ENCODE peak calls at places on chromosomes 12 and 14, in seven cellular contexts. H, N, E, U, D, J and L are unnamed samples.

GRCh38 chr12:132427999-132428871 is 61.7 kb upstream of the FBRSL1 start:
- DNase-seq in H (no peak), N (no peak), E (no peak), U (no peak), D (no peak), J (no peak), L (no peak)

GRCh38 chr14:37114039-37114438 is 58.4 kb downstream of the SLC25A21 start:
- DNase-seq in H (no peak), N (no peak), E (no peak), U (no peak), D (no peak), J (no peak), L (no peak)

GRCh38 chr12:57476162-57476992 is 3.3 kb downstream of the ARHGAP9 start:
- DNase-seq in H (peak), N (peak), E (no peak), U (peak), D (peak), J (no peak), L (no peak)

GRCh38 chr14:64289571-64289970 is 4.6 kb downstream of the ESR2 start:
- DNase-seq in H (no peak), N (no peak), E (no peak), U (no peak), D (no peak), J (no peak), L (no peak)

GRCh38 chr12:54936736-54937135 is 47.8 kb downstream of the TESPA1 start:
- DNase-seq in H (no peak), N (no peak), E (no peak), U (no peak), D (no peak), J (no peak), L (no peak)

GRCh38 chr12:26128180-26128579 is 3.3 kb upstream of the BHLHE41 start:
- DNase-seq in H (no peak), N (no peak), E (no peak), U (no peak), D (no peak), J (no peak), L (no peak)

GRCh38 chr12:12985817-12986408 is 14.2 kb downstream of the HEBP1 start:
- DNase-seq in H (no peak), N (no peak), E (no peak), U (no peak), D (peak), J (no peak), L (no peak)

GRCh38 chr14:106586098-106586704 is 1059.8 kb downstream of the TMEM121 start:
- DNase-seq in H (peak), N (peak), E (no peak), U (peak), D (peak), J (no peak), L (peak)

GRCh38 chr14:101862177-101862576 is 100.7 kb downstream of the PPP2R5C start:
- DNase-seq in H (no peak), N (no peak), E (no peak), U (no peak), D (no peak), J (no peak), L (no peak)

GRCh38 chr12:99170026-99170425 is 477.5 kb upstream of the GARIN6 start:
- DNase-seq in H (no peak), N (no peak), E (no peak), U (no peak), D (no peak), J (no peak), L (no peak)

GRCh38 chr14:24924544-24924943 is 125.4 kb downstream of the STXBP6 start:
- DNase-seq in H (no peak), N (no peak), E (no peak), U (no peak), D (no peak), J (no peak), L (no peak)

GRCh38 chr14:90105756-90106155 is 44.0 kb downstream of the KCNK13 start:
- DNase-seq in H (no peak), N (no peak), E (no peak), U (no peak), D (no peak), J (peak), L (no peak)

GRCh38 chr14:34029921-34030334 is 79.1 kb upstream of the EGLN3 start:
- DNase-seq in H (no peak), N (no peak), E (no peak), U (no peak), D (no peak), J (no peak), L (no peak)

GRCh38 chr12:53234236-53234635 is 2.2 kb upstream of the RARG start:
- DNase-seq in H (no peak), N (no peak), E (no peak), U (no peak), D (no peak), J (no peak), L (no peak)

GRCh38 chr12:13835657-13836056 is 145.7 kb downstream of the GRIN2B start:
- DNase-seq in H (no peak), N (no peak), E (no peak), U (no peak), D (no peak), J (peak), L (no peak)

GRCh38 chr12:123942277-123942653 is 30.4 kb downstream of the CCDC92 start:
- DNase-seq in H (no peak), N (no peak), E (no peak), U (no peak), D (no peak), J (peak), L (no peak)

GRCh38 chr12:54364413-54364812 is at the start of gene GPR84:
- DNase-seq in H (no peak), N (no peak), E (no peak), U (no peak), D (peak), J (no peak), L (no peak)

GRCh38 chr12:132577191-132577920 is 33.0 kb downstream of the LRCOL1 start:
- DNase-seq in H (no peak), N (no peak), E (no peak), U (no peak), D (no peak), J (no peak), L (no peak)

GRCh38 chr12:131507094-131507493 is 203.8 kb upstream of the SFSWAP start:
- DNase-seq in H (peak), N (no peak), E (no peak), U (no peak), D (no peak), J (no peak), L (no peak)